ENCODE peak calls at places on chromosomes 7 and 10, in nine cellular contexts. G is activated naive CD4-positive, alpha-beta T cell treated with anti-CD3 and anti-CD28 coated beads for 36 hours; B is fibroblast of the aortic adventitia; F is heart right ventricle; C is progenitor cell of endocrine pancreas; M is Ammon's horn; E is effector memory CD4-positive, alpha-beta T cell; J is NCI-H1105; Z is fibroblast of mammary gland. P is an unnamed sample.

GRCh38 chr7:127953966-127954365 is 77.3 kb downstream of the LRRC4 start:
- DNase-seq in G (no peak), B (no peak), F (no peak), C (no peak), M (no peak), E (no peak), J (no peak), Z (no peak), P (no peak)

GRCh38 chr10:35613597-35614226 is 8.6 kb downstream of the GJD4 start:
- DNase-seq in G (no peak), B (peak), F (no peak), C (no peak), M (no peak), E (no peak), J (no peak), Z (peak), P (no peak)

GRCh38 chr7:3655635-3656034 is 354.6 kb downstream of the SDK1 start:
- DNase-seq in G (no peak), B (no peak), F (no peak), C (no peak), M (no peak), E (no peak), J (no peak), Z (no peak), P (no peak)

GRCh38 chr7:36653671-36654355 is 70.5 kb downstream of the AOAH start:
- DNase-seq in G (no peak), B (no peak), F (no peak), C (no peak), M (no peak), E (no peak), J (no peak), Z (peak), P (no peak)

GRCh38 chr10:70334526-70335245 is 47.7 kb downstream of the LRRC20 start:
- DNase-seq in G (no peak), B (no peak), F (no peak), C (no peak), M (no peak), E (no peak), J (no peak), Z (no peak), P (no peak)

GRCh38 chr10:12194752-12195271 is 879 bp downstream of the NUDT5 start:
- DNase-seq in G (peak), B (peak), F (peak), C (no peak), M (peak), E (no peak), J (no peak), Z (peak), P (peak)

GRCh38 chr7:665251-665650 is 61.2 kb upstream of the DNAAF5 start:
- DNase-seq in G (no peak), B (peak), F (no peak), C (no peak), M (no peak), E (no peak), J (no peak), Z (peak), P (no peak)

GRCh38 chr10:18104223-18104872 is 35.9 kb upstream of the CACNB2 start:
- DNase-seq in G (peak), B (peak), F (peak), C (peak), M (peak), E (no peak), J (peak), Z (peak), P (no peak)

GRCh38 chr7:3425087-3425486 is 124.0 kb downstream of the SDK1 start:
- DNase-seq in G (no peak), B (no peak), F (no peak), C (no peak), M (no peak), E (no peak), J (no peak), Z (no peak), P (no peak)

GRCh38 chr10:4359003-4359402 is 467.0 kb upstream of the AKR1E2 start:
- DNase-seq in G (no peak), B (peak), F (no peak), C (no peak), M (no peak), E (no peak), J (no peak), Z (peak), P (no peak)

GRCh38 chr7:146960747-146961416 is 844.3 kb downstream of the CNTNAP2 start:
- DNase-seq in G (no peak), B (no peak), F (no peak), C (no peak), M (no peak), E (no peak), J (peak), Z (no peak), P (peak)

GRCh38 chr7:107527196-107527595 is 36.5 kb downstream of the COG5 start:
- DNase-seq in G (no peak), B (no peak), F (no peak), C (no peak), M (no peak), E (no peak), J (no peak), Z (no peak), P (no peak)

GRCh38 chr10:84525120-84525806 is 196.9 kb downstream of the CCSER2 start:
- DNase-seq in G (no peak), B (peak), F (no peak), C (no peak), M (no peak), E (no peak), J (no peak), Z (no peak), P (no peak)

GRCh38 chr7:86953219-86953618 is 106.2 kb downstream of the ELAPOR2 start:
- DNase-seq in G (no peak), B (no peak), F (no peak), C (no peak), M (no peak), E (no peak), J (no peak), Z (no peak), P (no peak)

GRCh38 chr10:3886666-3887251 is 101.8 kb upstream of the KLF6 start:
- DNase-seq in G (no peak), B (peak), F (no peak), C (no peak), M (no peak), E (no peak), J (no peak), Z (peak), P (no peak)

GRCh38 chr10:91287276-91287675 is 66.8 kb downstream of the PCGF5 start:
- DNase-seq in G (peak), B (peak), F (no peak), C (no peak), M (no peak), E (no peak), J (no peak), Z (peak), P (no peak)

GRCh38 chr10:43905502-43906236 is 257.0 kb upstream of the ZNF32 start:
- DNase-seq in G (no peak), B (peak), F (peak), C (no peak), M (no peak), E (no peak), J (no peak), Z (peak), P (no peak)

GRCh38 chr10:24894309-24894708 is 58.1 kb downstream of the PRTFDC1 start:
- DNase-seq in G (no peak), B (peak), F (no peak), C (no peak), M (no peak), E (no peak), J (no peak), Z (peak), P (no peak)

GRCh38 chr7:45978731-45979211 is 57.7 kb upstream of the IGFBP3 start:
- DNase-seq in G (no peak), B (no peak), F (no peak), C (no peak), M (no peak), E (no peak), J (no peak), Z (no peak), P (no peak)

GRCh38 chr10:110681023-110681681 is 37.0 kb downstream of the RBM20 start:
- DNase-seq in G (peak), B (no peak), F (peak), C (peak), M (peak), E (no peak), J (no peak), Z (peak), P (peak)

GRCh38 chr10:2994562-2994961 is 72.8 kb upstream of the PFKP start:
- DNase-seq in G (no peak), B (peak), F (no peak), C (no peak), M (no peak), E (no peak), J (no peak), Z (peak), P (no peak)

GRCh38 chr10:131226831-131227740 is 84.4 kb downstream of the TCERG1L start:
- DNase-seq in G (no peak), B (no peak), F (no peak), C (no peak), M (no peak), E (no peak), J (no peak), Z (no peak), P (no peak)

GRCh38 chr7:5421626-5422323 is 1.9 kb downstream of the TNRC18 start:
- DNase-seq in G (no peak), B (peak), F (peak), C (peak), M (no peak), E (no peak), J (no peak), Z (peak), P (no peak)

GRCh38 chr10:20515654-20516053 is 381.5 kb downstream of the NEBL start:
- DNase-seq in G (no peak), B (no peak), F (no peak), C (no peak), M (no peak), E (no peak), J (no peak), Z (no peak), P (no peak)

GRCh38 chr10:30345611-30346010 is 3.5 kb downstream of the MTPAP start:
- DNase-seq in G (no peak), B (no peak), F (no peak), C (no peak), M (no peak), E (no peak), J (no peak), Z (no peak), P (no peak)

GRCh38 chr10:73644767-73645166 is 3.5 kb upstream of the MYOZ1 start:
- DNase-seq in G (no peak), B (no peak), F (no peak), C (no peak), M (no peak), E (no peak), J (no peak), Z (no peak), P (no peak)

P was measured in NCI-H345.